ENCODE peak calls at places on chromosome 20, in four cellular contexts. P, L, G and C are unnamed samples.

GRCh38 chr20:39451386-39451785 is 489.2 kb downstream of the DHX35 start:
- DNase-seq in L (no peak), G (no peak), P (no peak), C (no peak)

GRCh38 chr20:53331151-53331973 is 262.3 kb downstream of the ZNF217 start:
- DNase-seq in G (no peak), L (peak; percentile 10), P (peak; percentile 28), C (peak; percentile 34)

GRCh38 chr20:16078172-16078898 is 494.9 kb downstream of the KIF16B start:
- DNase-seq in L (no peak), P (no peak), G (no peak), C (no peak)

GRCh38 chr20:5195655-5196054 is 68.8 kb downstream of the CDS2 start:
- DNase-seq in L (no peak), G (no peak), P (no peak), C (peak; percentile 1)

GRCh38 chr20:40563296-40563950 is 125.6 kb downstream of the MAFB start:
- DNase-seq in G (no peak), P (peak; percentile 60), L (no peak), C (peak; percentile 93)

GRCh38 chr20:49045440-49046086 is 549 bp upstream of the CSE1L start:
- DNase-seq in G (no peak), L (no peak), P (no peak), C (peak; percentile 89)

GRCh38 chr20:54469293-54469692 is 6.1 kb upstream of the DOK5 start:
- DNase-seq in G (no peak), P (no peak), L (no peak), C (no peak)

GRCh38 chr20:25065044-25065624 is 7.2 kb upstream of the ACSS1 start:
- DNase-seq in L (no peak), P (no peak), G (no peak), C (no peak)

GRCh38 chr20:57109151-57109953 is 157.1 kb downstream of the BMP7 start:
- DNase-seq in G (no peak), P (no peak), L (peak; percentile 8), C (no peak)

GRCh38 chr20:22572491-22572890 is 11.9 kb downstream of the FOXA2 start:
- DNase-seq in L (no peak), P (no peak), G (no peak), C (no peak)

GRCh38 chr20:58930496-58930895 is 50.6 kb upstream of the NELFCD start:
- DNase-seq in P (no peak), G (no peak), L (no peak), C (no peak)

GRCh38 chr20:19624221-19624620 is 133.8 kb upstream of the RIN2 start:
- DNase-seq in G (no peak), P (no peak), L (no peak), C (no peak)

GRCh38 chr20:19631410-19631809 is 126.6 kb upstream of the RIN2 start:
- DNase-seq in G (no peak), L (no peak), P (no peak), C (no peak)

GRCh38 chr20:19626896-19627295 is 131.2 kb upstream of the RIN2 start:
- DNase-seq in P (no peak), L (no peak), G (no peak), C (no peak)

GRCh38 chr20:19625416-19625815 is 132.6 kb upstream of the RIN2 start:
- DNase-seq in G (no peak), L (no peak), P (no peak), C (no peak)

DNA sequence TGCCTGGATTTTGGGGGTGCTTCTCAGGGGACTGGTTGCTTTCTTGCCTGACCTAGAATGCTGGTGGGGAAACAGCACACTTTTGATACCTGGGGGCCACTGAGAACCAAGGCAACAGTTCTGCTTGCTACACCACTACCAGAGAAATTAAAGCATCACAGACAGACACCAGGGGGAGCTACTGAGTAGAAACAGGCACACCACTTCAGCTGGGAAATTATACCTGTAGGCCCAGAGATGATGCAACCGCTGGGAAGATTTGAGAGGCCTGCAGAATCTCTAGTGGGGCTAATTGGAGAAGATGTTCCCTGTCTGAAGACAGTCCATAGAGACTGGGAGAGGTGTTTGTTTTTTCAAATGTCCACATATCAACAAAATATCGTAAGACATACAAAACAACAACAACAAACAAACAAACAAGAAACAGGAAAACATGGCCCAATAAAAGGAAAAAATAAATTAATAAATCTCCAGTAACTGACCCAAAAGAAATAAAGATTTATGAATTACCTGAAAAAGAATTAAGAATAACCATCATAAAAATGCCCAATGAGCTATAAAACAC is 129.4 kb upstream of the RIN2 start:
- DNase-seq in L (peak; percentile 57), P (peak; percentile 81), G (peak; percentile 84), C (peak; percentile 36)
- TF ChIP-seq POLR2A in L (no peak), P (no peak), G (no peak), C (no peak)

GRCh38 chr20:32667030-32667429 is 6.7 kb downstream of the C20orf203 start:
- DNase-seq in P (no peak), L (no peak), G (no peak), C (no peak)
- TF ChIP-seq POLR2A in P (no peak), L (no peak), G (no peak), C (no peak)

GRCh38 chr20:62386383-62387218 is at the start of gene RPS21:
- DNase-seq in G (peak; percentile 90), L (peak; percentile 85), P (peak; percentile 79), C (peak; percentile 98)
- TF ChIP-seq POLR2A in G (peak; percentile 96), L (peak; percentile 51), P (peak; percentile 80), C (no peak)

GRCh38 chr20:50113420-50114224 is 672 bp upstream of the UBE2V1 start:
- DNase-seq in L (no peak), G (no peak), P (no peak), C (no peak)
- TF ChIP-seq POLR2A in L (no peak), G (no peak), P (no peak), C (no peak)

GRCh38 chr20:10673831-10674683 is at the start of gene JAG1:
- DNase-seq in G (peak; percentile 95), P (peak; percentile 85), L (peak; percentile 95), C (peak; percentile 94)
- TF ChIP-seq POLR2A in G (peak; percentile 74), P (peak; percentile 59), L (peak; percentile 76), C (no peak)

GRCh38 chr20:44959896-44960852 is at the start of gene TOMM34:
- DNase-seq in G (peak; percentile 97), L (peak; percentile 92), P (peak; percentile 88), C (peak; percentile 99)
- TF ChIP-seq POLR2A in G (peak; percentile 90), L (peak; percentile 58), P (peak; percentile 45), C (no peak)

DNA sequence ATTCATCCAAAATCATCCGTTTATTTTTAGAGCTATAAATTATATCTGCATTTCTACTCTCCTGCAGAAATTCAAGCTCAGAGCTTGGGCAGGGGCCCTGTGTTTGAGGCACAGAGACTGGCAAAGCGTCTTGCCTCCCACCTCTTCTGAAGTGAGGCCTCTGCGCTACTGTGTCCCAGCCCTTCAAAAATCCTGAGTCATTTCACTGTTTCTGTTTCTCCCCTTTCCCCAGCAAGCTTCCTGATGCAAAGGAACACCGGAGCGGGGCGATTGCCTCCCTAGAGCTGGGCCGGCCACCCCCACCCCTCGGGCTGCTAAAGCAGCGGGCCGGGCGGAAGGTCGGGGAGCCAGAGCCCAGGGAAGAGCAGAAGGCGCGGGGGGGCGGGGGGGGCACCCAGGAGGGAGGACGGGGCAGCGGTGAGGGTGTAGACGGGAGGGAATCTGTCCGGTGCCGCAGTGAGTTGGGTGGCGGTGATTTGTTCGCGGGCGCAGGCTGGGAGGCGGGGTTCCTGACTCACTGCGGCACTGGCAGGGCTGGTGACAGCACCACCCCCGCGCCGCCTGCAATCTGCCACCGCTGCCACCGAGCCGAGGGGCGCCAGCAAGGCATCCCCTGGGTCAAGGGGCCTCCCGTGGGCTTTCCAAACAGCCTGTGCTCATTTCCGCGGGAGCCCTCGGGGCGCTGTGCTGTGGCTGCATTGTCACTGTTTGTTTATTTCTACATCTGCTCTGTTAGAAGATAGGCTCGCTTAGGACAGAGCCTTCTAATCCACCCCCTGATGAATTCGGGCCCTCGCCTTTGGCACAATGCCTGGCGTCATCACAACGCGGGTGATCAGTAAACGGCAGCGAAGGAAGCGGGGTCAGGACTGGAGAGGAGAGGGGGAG is 46.5 kb upstream of the SNAP25 start:
- DNase-seq in P (no peak), L (no peak), G (peak; percentile 66), C (no peak)
- TF ChIP-seq POLR2A in P (no peak), L (no peak), G (no peak), C (no peak)

GRCh38 chr20:3925899-3926638 is 36.9 kb downstream of the PANK2 start:
- DNase-seq in P (no peak), L (no peak), G (no peak), C (no peak)

GRCh38 chr20:3923818-3924217 is 34.6 kb downstream of the PANK2 start:
- DNase-seq in G (no peak), L (no peak), P (no peak), C (no peak)

GRCh38 chr20:3924304-3925112 is 35.3 kb downstream of the PANK2 start:
- DNase-seq in L (no peak), G (no peak), P (no peak), C (no peak)

GRCh38 chr20:3922983-3923339 is 33.8 kb downstream of the PANK2 start:
- DNase-seq in P (no peak), G (no peak), L (no peak), C (no peak)

GRCh38 chr20:3925113-3925695 is 36.0 kb downstream of the PANK2 start:
- DNase-seq in L (no peak), P (no peak), G (no peak), C (no peak)
- TF ChIP-seq POLR2A in L (no peak), P (no peak), G (no peak), C (no peak)